ENCODE peak calls at places on chromosomes 11 and 22, in seven cellular contexts. N is brain microvascular endothelial cell, G is fibroblast of mammary gland, F is H9, I is AG04450, T is lower lobe of right lung, M is foreskin keratinocyte. O is an unnamed sample.

GRCh38 chr11:20790622-20791021 is 121.2 kb downstream of the NELL1 start:
- DNase-seq in N (no peak), G (no peak), F (peak; percentile 85), I (no peak), T (no peak), M (no peak), O (no peak)

GRCh38 chr22:17772249-17772962 is 1.9 kb downstream of the BID start:
- DNase-seq in N (no peak), G (no peak), F (no peak), I (no peak), T (no peak), M (no peak), O (no peak)

GRCh38 chr22:40348025-40348658 is 1.8 kb downstream of the ADSL start:
- DNase-seq in N (peak; percentile 44), G (peak; percentile 73), F (no peak), I (no peak), T (no peak), M (no peak), O (peak; percentile 80)

GRCh38 chr11:117091753-117092477 is 6.3 kb downstream of the SIK3 start:
- DNase-seq in N (no peak), G (no peak), F (no peak), I (no peak), T (no peak), M (no peak), O (no peak)

GRCh38 chr11:104668797-104669463 is 229.3 kb downstream of the CASP12 start:
- DNase-seq in N (peak; percentile 84), G (peak; percentile 92), F (no peak), I (peak; percentile 69), T (no peak), M (peak; percentile 81), O (peak; percentile 96)

GRCh38 chr11:8277691-8278090 is 14.0 kb upstream of the LMO1 start:
- DNase-seq in N (no peak), G (no peak), F (no peak), I (no peak), T (peak; percentile 14), M (peak; percentile 32), O (no peak)

GRCh38 chr22:40426671-40427070 is 56.3 kb downstream of the SGSM3 start:
- DNase-seq in N (no peak), G (peak; percentile 63), F (no peak), I (no peak), T (no peak), M (no peak), O (no peak)

GRCh38 chr11:64233913-64234839 is at the start of gene VEGFB:
- DNase-seq in N (no peak), G (no peak), F (no peak), I (no peak), T (peak; percentile 79), M (no peak), O (no peak)

GRCh38 chr11:44916797-44917196 is 33.9 kb downstream of the TP53I11 start:
- DNase-seq in N (no peak), G (no peak), F (no peak), I (no peak), T (no peak), M (no peak), O (no peak)

GRCh38 chr11:72191961-72192381 is at the start of gene FOLR1:
- DNase-seq in N (no peak), G (no peak), F (peak; percentile 49), I (no peak), T (peak; percentile 75), M (no peak), O (no peak)

GRCh38 chr22:49753961-49754673 is 73.6 kb downstream of the BRD1 start:
- DNase-seq in N (no peak), G (no peak), F (peak; percentile 22), I (no peak), T (no peak), M (no peak), O (no peak)

GRCh38 chr11:116826751-116827431 is 2.8 kb upstream of the APOC3 start:
- DNase-seq in N (no peak), G (no peak), F (no peak), I (no peak), T (no peak), M (no peak), O (no peak)

GRCh38 chr11:12143461-12144258 is 33.3 kb downstream of the MICAL2 start:
- DNase-seq in N (peak; percentile 77), G (no peak), F (no peak), I (no peak), T (no peak), M (no peak), O (peak; percentile 81)

GRCh38 chr11:7606496-7606895 is 66.8 kb downstream of the CYB5R2 start:
- DNase-seq in N (no peak), G (no peak), F (no peak), I (no peak), T (no peak), M (no peak), O (no peak)

GRCh38 chr11:95108159-95108611 is 18.5 kb downstream of the ENDOD1 start:
- DNase-seq in N (peak; percentile 83), G (peak; percentile 82), F (no peak), I (no peak), T (no peak), M (no peak), O (peak; percentile 80)

GRCh38 chr22:37817705-37818311 is 5.4 kb upstream of the GALR3 start:
- DNase-seq in N (peak; percentile 72), G (peak; percentile 74), F (peak; percentile 94), I (no peak), T (peak; percentile 83), M (no peak), O (peak; percentile 84)

GRCh38 chr11:2122222-2122906 is 16.8 kb downstream of the IGF2 start:
- DNase-seq in N (peak; percentile 27), G (no peak), F (no peak), I (peak; percentile 8), T (no peak), M (no peak), O (peak; percentile 55)

GRCh38 chr22:24803064-24803542 is 2.9 kb upstream of the SGSM1 start:
- DNase-seq in N (peak; percentile 20), G (peak; percentile 34), F (peak; percentile 91), I (no peak), T (no peak), M (no peak), O (peak; percentile 50)

GRCh38 chr11:73759520-73760065 is 1.3 kb downstream of the RAB6A start:
- DNase-seq in N (no peak), G (peak; percentile 32), F (no peak), I (no peak), T (no peak), M (no peak), O (peak; percentile 50)

GRCh38 chr11:73761403-73761945 is 600 bp upstream of the RAB6A start:
- DNase-seq in N (no peak), G (no peak), F (no peak), I (no peak), T (peak; percentile 53), M (no peak), O (no peak)

GRCh38 chr11:73762732-73763131 is 1.9 kb upstream of the RAB6A start:
- DNase-seq in N (no peak), G (no peak), F (no peak), I (no peak), T (no peak), M (no peak), O (no peak)

GRCh38 chr11:73760066-73760679 is 701 bp downstream of the RAB6A start:
- DNase-seq in N (no peak), G (peak; percentile 25), F (peak; percentile 35), I (no peak), T (peak; percentile 65), M (no peak), O (peak; percentile 38)

DNA sequence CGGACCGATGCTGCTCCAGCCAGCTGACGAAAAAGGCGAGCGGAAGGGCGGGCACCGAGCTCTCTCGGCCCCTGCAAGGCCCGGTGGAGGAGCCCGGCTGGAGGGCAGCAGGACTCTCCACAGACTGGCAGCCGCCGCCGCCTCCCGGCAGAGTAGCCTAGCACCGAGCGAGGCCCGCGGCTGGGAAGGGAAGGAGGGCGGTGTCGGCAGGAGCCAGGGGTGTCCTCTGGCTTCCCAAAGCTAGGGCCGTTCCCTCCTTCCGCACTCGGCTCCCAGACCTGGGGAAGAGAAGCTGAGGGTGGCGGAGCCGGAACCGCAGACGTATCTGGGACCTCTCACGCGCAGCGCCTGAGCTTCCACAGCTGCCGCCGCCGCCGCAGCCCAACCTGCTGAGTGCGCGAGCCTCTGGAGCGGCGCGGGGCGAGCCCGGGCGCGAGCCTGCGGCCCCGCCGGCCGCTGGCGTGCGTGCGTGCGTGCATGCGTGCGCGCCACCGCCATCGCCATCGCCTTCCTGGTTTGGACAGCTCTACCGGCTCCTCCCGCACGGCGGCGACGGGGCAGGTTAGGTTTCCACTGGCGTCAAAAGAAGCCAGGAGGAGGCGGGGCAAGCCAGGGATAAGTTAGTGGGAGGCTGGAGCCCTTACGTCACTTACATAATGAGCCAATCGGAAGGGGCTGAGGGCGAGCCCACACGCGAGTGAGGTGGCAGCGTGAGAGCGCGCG is at the start of gene RAB6A:
- DNase-seq in N (peak; percentile 100), G (peak; percentile 99), F (peak; percentile 99), I (peak; percentile 99), T (peak; percentile 100), M (peak; percentile 95), O (peak; percentile 100)
- TF ChIP-seq CTCF in N (peak; percentile 43), G (no peak), F (peak; percentile 34), I (peak; percentile 35), T (peak; percentile 55), M (peak; percentile 65), O (peak; percentile 44)

DNA sequence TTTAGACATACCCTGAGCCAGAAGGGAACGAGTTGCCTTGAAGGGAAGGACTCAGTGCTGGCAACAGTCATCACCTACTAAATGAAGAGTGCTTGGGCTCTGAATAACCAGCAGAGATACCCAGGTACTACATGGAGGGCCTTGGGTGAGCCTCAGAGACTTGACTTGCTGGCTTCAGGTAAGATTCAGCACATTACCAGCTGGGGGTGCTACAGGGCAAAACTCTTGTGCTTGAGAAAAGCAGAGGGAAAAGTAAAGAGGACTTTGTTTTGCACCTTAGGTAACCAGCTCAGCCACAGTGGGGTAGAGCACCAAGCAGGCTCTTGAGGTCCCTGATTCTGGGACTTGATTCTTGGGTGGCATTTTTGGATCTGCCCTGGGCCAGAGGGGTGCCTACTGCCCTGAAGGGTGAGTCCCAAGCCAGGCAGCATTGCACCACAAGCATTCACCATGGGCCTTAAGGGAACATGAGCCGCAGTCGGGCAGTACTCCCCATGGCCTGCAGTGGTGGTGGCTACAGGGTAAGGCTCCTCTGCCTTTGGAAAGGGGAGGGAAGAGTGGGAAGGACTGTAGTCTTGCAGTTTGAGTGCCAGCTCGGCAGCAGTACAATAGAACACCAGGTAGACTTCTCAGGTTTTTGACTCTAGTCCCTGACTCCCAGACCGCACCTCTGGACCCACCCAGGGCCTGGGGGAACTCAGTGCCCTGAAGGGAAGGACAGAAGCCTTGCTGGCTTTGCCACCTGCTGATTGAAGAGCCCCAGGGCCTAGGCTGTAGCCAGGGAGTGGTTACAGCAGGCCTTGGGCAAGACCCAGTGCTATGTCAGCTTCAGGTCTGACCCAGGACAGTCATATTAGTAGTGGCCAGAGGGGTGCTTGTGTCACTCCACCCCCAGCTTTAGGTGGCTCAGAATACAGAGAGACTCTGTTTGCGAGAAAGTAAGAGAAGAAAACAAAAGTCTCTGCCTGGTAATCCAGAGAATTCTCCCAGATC is 22.7 kb upstream of the PLEKHA7 start:
- DNase-seq in N (no peak), G (peak; percentile 5), F (peak; percentile 72), I (no peak), T (no peak), M (no peak), O (no peak)
- TF ChIP-seq CTCF in N (peak; percentile 27), G (peak; percentile 12), F (peak; percentile 67), I (no peak), T (no peak), M (peak; percentile 27), O (no peak)

GRCh38 chr11:37474889-37475288 is 876.9 kb upstream of the RAG2 start:
- DNase-seq in N (no peak), G (peak; percentile 5), F (no peak), I (no peak), T (no peak), M (no peak), O (peak; percentile 9)
- TF ChIP-seq CTCF in N (no peak), G (no peak), F (no peak), I (no peak), T (no peak), M (no peak), O (no peak)

GRCh38 chr11:10392680-10393079 is 62.4 kb upstream of the AMPD3 start:
- DNase-seq in N (peak; percentile 45), G (peak; percentile 29), F (no peak), I (no peak), T (no peak), M (no peak), O (no peak)
- TF ChIP-seq CTCF in N (no peak), G (no peak), F (no peak), I (no peak), T (no peak), M (no peak), O (no peak)

O was measured in choroid plexus epithelial cell.